ENCODE peak calls at places on chromosomes 1 and 21, in ten cellular contexts. One of them, this sample, is unnamed.

GRCh38 chr1:22452401-22452963 is 831 bp downstream of the ZBTB40 start:
- DNase-seq in CD8-positive, alpha-beta T cell: peak; percentile 23
- DNase-seq in iPS-NIHi11: no peak
- DNase-seq in ovary: peak; percentile 43
- DNase-seq in cardiac fibroblast: peak; percentile 61
- DNase-seq in activated T-cell treated with anti-CD3 and anti-CD28 coated beads, Interleukin-2, amount 50 U/mL, for 4 hours: no peak
- DNase-seq in non-pigmented ciliary epithelial cell: no peak
- DNase-seq in MV-4-11: peak; percentile 38
- DNase-seq in activated T-helper 1 cell treated with anti-CD3 and anti-CD28 coated beads, Interleukin-2, amount 50 U/mL, for 16 hours: no peak
- DNase-seq in neuronal stem cell: no peak
- DNase-seq in this sample: no peak

GRCh38 chr1:53704804-53705445 is 34.0 kb downstream of the GLIS1 start:
- DNase-seq in activated T-cell treated with anti-CD3 and anti-CD28 coated beads, Interleukin-2, amount 50 U/mL, for 4 hours: no peak
- DNase-seq in iPS-NIHi11: no peak
- DNase-seq in activated T-helper 1 cell treated with anti-CD3 and anti-CD28 coated beads, Interleukin-2, amount 50 U/mL, for 16 hours: no peak
- DNase-seq in ovary: no peak
- DNase-seq in CD8-positive, alpha-beta T cell: no peak
- DNase-seq in cardiac fibroblast: no peak
- DNase-seq in MV-4-11: no peak
- DNase-seq in neuronal stem cell: no peak
- DNase-seq in non-pigmented ciliary epithelial cell: no peak
- DNase-seq in this sample: no peak

GRCh38 chr21:35635261-35635660 is 425.1 kb downstream of the SETD4 start:
- DNase-seq in activated T-helper 1 cell treated with anti-CD3 and anti-CD28 coated beads, Interleukin-2, amount 50 U/mL, for 16 hours: no peak
- DNase-seq in ovary: no peak
- DNase-seq in iPS-NIHi11: no peak
- DNase-seq in neuronal stem cell: no peak
- DNase-seq in non-pigmented ciliary epithelial cell: no peak
- DNase-seq in activated T-cell treated with anti-CD3 and anti-CD28 coated beads, Interleukin-2, amount 50 U/mL, for 4 hours: no peak
- DNase-seq in MV-4-11: no peak
- DNase-seq in cardiac fibroblast: peak; percentile 97
- DNase-seq in CD8-positive, alpha-beta T cell: no peak
- DNase-seq in this sample: no peak

GRCh38 chr1:157073944-157074685 is 25.5 kb downstream of the ETV3L start:
- DNase-seq in non-pigmented ciliary epithelial cell: no peak
- DNase-seq in iPS-NIHi11: peak; percentile 69
- DNase-seq in activated T-cell treated with anti-CD3 and anti-CD28 coated beads, Interleukin-2, amount 50 U/mL, for 4 hours: no peak
- DNase-seq in activated T-helper 1 cell treated with anti-CD3 and anti-CD28 coated beads, Interleukin-2, amount 50 U/mL, for 16 hours: no peak
- DNase-seq in neuronal stem cell: peak; percentile 40
- DNase-seq in ovary: peak; percentile 71
- DNase-seq in CD8-positive, alpha-beta T cell: peak; percentile 18
- DNase-seq in MV-4-11: peak; percentile 36
- DNase-seq in cardiac fibroblast: peak; percentile 76
- DNase-seq in this sample: peak; percentile 71

GRCh38 chr1:216330262-216330661 is 93.0 kb downstream of the USH2A start:
- DNase-seq in activated T-cell treated with anti-CD3 and anti-CD28 coated beads, Interleukin-2, amount 50 U/mL, for 4 hours: no peak
- DNase-seq in MV-4-11: no peak
- DNase-seq in iPS-NIHi11: no peak
- DNase-seq in CD8-positive, alpha-beta T cell: no peak
- DNase-seq in non-pigmented ciliary epithelial cell: no peak
- DNase-seq in neuronal stem cell: no peak
- DNase-seq in activated T-helper 1 cell treated with anti-CD3 and anti-CD28 coated beads, Interleukin-2, amount 50 U/mL, for 16 hours: no peak
- DNase-seq in cardiac fibroblast: peak; percentile 20
- DNase-seq in ovary: no peak
- DNase-seq in this sample: no peak

GRCh38 chr1:27471476-27471875 is 18.5 kb downstream of the WASF2 start:
- DNase-seq in non-pigmented ciliary epithelial cell: no peak
- DNase-seq in neuronal stem cell: no peak
- DNase-seq in CD8-positive, alpha-beta T cell: no peak
- DNase-seq in activated T-helper 1 cell treated with anti-CD3 and anti-CD28 coated beads, Interleukin-2, amount 50 U/mL, for 16 hours: no peak
- DNase-seq in iPS-NIHi11: no peak
- DNase-seq in MV-4-11: peak; percentile 75
- DNase-seq in ovary: no peak
- DNase-seq in cardiac fibroblast: no peak
- DNase-seq in activated T-cell treated with anti-CD3 and anti-CD28 coated beads, Interleukin-2, amount 50 U/mL, for 4 hours: no peak
- DNase-seq in this sample: no peak

GRCh38 chr1:216346521-216346920 is 76.7 kb downstream of the USH2A start:
- DNase-seq in CD8-positive, alpha-beta T cell: no peak
- DNase-seq in non-pigmented ciliary epithelial cell: no peak
- DNase-seq in activated T-cell treated with anti-CD3 and anti-CD28 coated beads, Interleukin-2, amount 50 U/mL, for 4 hours: no peak
- DNase-seq in neuronal stem cell: no peak
- DNase-seq in iPS-NIHi11: no peak
- DNase-seq in activated T-helper 1 cell treated with anti-CD3 and anti-CD28 coated beads, Interleukin-2, amount 50 U/mL, for 16 hours: no peak
- DNase-seq in cardiac fibroblast: no peak
- DNase-seq in ovary: no peak
- DNase-seq in MV-4-11: no peak
- DNase-seq in this sample: no peak

GRCh38 chr1:58409826-58410225 is 136.7 kb downstream of the OMA1 start:
- DNase-seq in non-pigmented ciliary epithelial cell: no peak
- DNase-seq in ovary: no peak
- DNase-seq in MV-4-11: no peak
- DNase-seq in CD8-positive, alpha-beta T cell: no peak
- DNase-seq in activated T-cell treated with anti-CD3 and anti-CD28 coated beads, Interleukin-2, amount 50 U/mL, for 4 hours: no peak
- DNase-seq in activated T-helper 1 cell treated with anti-CD3 and anti-CD28 coated beads, Interleukin-2, amount 50 U/mL, for 16 hours: no peak
- DNase-seq in cardiac fibroblast: no peak
- DNase-seq in iPS-NIHi11: no peak
- DNase-seq in neuronal stem cell: peak; percentile 26
- DNase-seq in this sample: no peak

GRCh38 chr1:156490401-156491032 is 10.1 kb downstream of the MEF2D start:
- DNase-seq in non-pigmented ciliary epithelial cell: no peak
- DNase-seq in ovary: peak; percentile 53
- DNase-seq in activated T-cell treated with anti-CD3 and anti-CD28 coated beads, Interleukin-2, amount 50 U/mL, for 4 hours: no peak
- DNase-seq in CD8-positive, alpha-beta T cell: no peak
- DNase-seq in activated T-helper 1 cell treated with anti-CD3 and anti-CD28 coated beads, Interleukin-2, amount 50 U/mL, for 16 hours: no peak
- DNase-seq in cardiac fibroblast: no peak
- DNase-seq in iPS-NIHi11: peak; percentile 73
- DNase-seq in neuronal stem cell: no peak
- DNase-seq in MV-4-11: peak; percentile 51
- DNase-seq in this sample: no peak

GRCh38 chr1:6084781-6085495 is 39.2 kb downstream of the KCNAB2 start:
- DNase-seq in activated T-cell treated with anti-CD3 and anti-CD28 coated beads, Interleukin-2, amount 50 U/mL, for 4 hours: no peak
- DNase-seq in CD8-positive, alpha-beta T cell: no peak
- DNase-seq in MV-4-11: no peak
- DNase-seq in neuronal stem cell: no peak
- DNase-seq in non-pigmented ciliary epithelial cell: no peak
- DNase-seq in cardiac fibroblast: no peak
- DNase-seq in ovary: no peak
- DNase-seq in activated T-helper 1 cell treated with anti-CD3 and anti-CD28 coated beads, Interleukin-2, amount 50 U/mL, for 16 hours: no peak
- DNase-seq in iPS-NIHi11: no peak
- DNase-seq in this sample: no peak

GRCh38 chr1:244837597-244838258 is 2.3 kb downstream of the COX20 start:
- DNase-seq in iPS-NIHi11: no peak
- DNase-seq in CD8-positive, alpha-beta T cell: no peak
- DNase-seq in non-pigmented ciliary epithelial cell: no peak
- DNase-seq in neuronal stem cell: no peak
- DNase-seq in MV-4-11: peak; percentile 67
- DNase-seq in cardiac fibroblast: no peak
- DNase-seq in activated T-helper 1 cell treated with anti-CD3 and anti-CD28 coated beads, Interleukin-2, amount 50 U/mL, for 16 hours: no peak
- DNase-seq in activated T-cell treated with anti-CD3 and anti-CD28 coated beads, Interleukin-2, amount 50 U/mL, for 4 hours: no peak
- DNase-seq in ovary: no peak
- DNase-seq in this sample: no peak

GRCh38 chr1:53577141-53578100 is 118.2 kb downstream of the DMRTB1 start:
- DNase-seq in CD8-positive, alpha-beta T cell: no peak
- DNase-seq in non-pigmented ciliary epithelial cell: no peak
- DNase-seq in ovary: no peak
- DNase-seq in cardiac fibroblast: no peak
- DNase-seq in MV-4-11: no peak
- DNase-seq in activated T-cell treated with anti-CD3 and anti-CD28 coated beads, Interleukin-2, amount 50 U/mL, for 4 hours: no peak
- DNase-seq in iPS-NIHi11: no peak
- DNase-seq in activated T-helper 1 cell treated with anti-CD3 and anti-CD28 coated beads, Interleukin-2, amount 50 U/mL, for 16 hours: no peak
- DNase-seq in neuronal stem cell: no peak
- DNase-seq in this sample: no peak

GRCh38 chr1:23478896-23479790 is 4.8 kb downstream of the ASAP3 start:
- DNase-seq in ovary: peak; percentile 77
- DNase-seq in CD8-positive, alpha-beta T cell: no peak
- DNase-seq in non-pigmented ciliary epithelial cell: no peak
- DNase-seq in activated T-helper 1 cell treated with anti-CD3 and anti-CD28 coated beads, Interleukin-2, amount 50 U/mL, for 16 hours: no peak
- DNase-seq in MV-4-11: no peak
- DNase-seq in iPS-NIHi11: peak; percentile 61
- DNase-seq in cardiac fibroblast: peak; percentile 73
- DNase-seq in activated T-cell treated with anti-CD3 and anti-CD28 coated beads, Interleukin-2, amount 50 U/mL, for 4 hours: no peak
- DNase-seq in neuronal stem cell: no peak
- DNase-seq in this sample: no peak

GRCh38 chr1:81414417-81415087 is 386.2 kb upstream of the ADGRL2 start:
- DNase-seq in activated T-helper 1 cell treated with anti-CD3 and anti-CD28 coated beads, Interleukin-2, amount 50 U/mL, for 16 hours: no peak
- DNase-seq in iPS-NIHi11: peak; percentile 81
- DNase-seq in ovary: peak; percentile 84
- DNase-seq in cardiac fibroblast: peak; percentile 69
- DNase-seq in activated T-cell treated with anti-CD3 and anti-CD28 coated beads, Interleukin-2, amount 50 U/mL, for 4 hours: no peak
- DNase-seq in MV-4-11: peak; percentile 10
- DNase-seq in CD8-positive, alpha-beta T cell: no peak
- DNase-seq in non-pigmented ciliary epithelial cell: no peak
- DNase-seq in neuronal stem cell: peak; percentile 55
- DNase-seq in this sample: peak; percentile 52

GRCh38 chr1:220012259-220012658 is 34.0 kb downstream of the EPRS1 start:
- DNase-seq in cardiac fibroblast: peak; percentile 21
- DNase-seq in activated T-helper 1 cell treated with anti-CD3 and anti-CD28 coated beads, Interleukin-2, amount 50 U/mL, for 16 hours: no peak
- DNase-seq in non-pigmented ciliary epithelial cell: no peak
- DNase-seq in neuronal stem cell: no peak
- DNase-seq in activated T-cell treated with anti-CD3 and anti-CD28 coated beads, Interleukin-2, amount 50 U/mL, for 4 hours: no peak
- DNase-seq in ovary: no peak
- DNase-seq in iPS-NIHi11: no peak
- DNase-seq in MV-4-11: no peak
- DNase-seq in CD8-positive, alpha-beta T cell: no peak
- DNase-seq in this sample: no peak

GRCh38 chr1:239025223-239025622 is 361.1 kb upstream of the CHRM3 start:
- DNase-seq in iPS-NIHi11: no peak
- DNase-seq in ovary: no peak
- DNase-seq in MV-4-11: peak; percentile 84
- DNase-seq in cardiac fibroblast: no peak
- DNase-seq in activated T-helper 1 cell treated with anti-CD3 and anti-CD28 coated beads, Interleukin-2, amount 50 U/mL, for 16 hours: no peak
- DNase-seq in CD8-positive, alpha-beta T cell: no peak
- DNase-seq in non-pigmented ciliary epithelial cell: no peak
- DNase-seq in neuronal stem cell: no peak
- DNase-seq in activated T-cell treated with anti-CD3 and anti-CD28 coated beads, Interleukin-2, amount 50 U/mL, for 4 hours: no peak
- DNase-seq in this sample: no peak

GRCh38 chr1:163897401-163898169 is 575.8 kb downstream of the NUF2 start:
- DNase-seq in iPS-NIHi11: no peak
- DNase-seq in cardiac fibroblast: peak; percentile 90
- DNase-seq in activated T-helper 1 cell treated with anti-CD3 and anti-CD28 coated beads, Interleukin-2, amount 50 U/mL, for 16 hours: no peak
- DNase-seq in neuronal stem cell: no peak
- DNase-seq in CD8-positive, alpha-beta T cell: no peak
- DNase-seq in ovary: peak; percentile 19
- DNase-seq in MV-4-11: no peak
- DNase-seq in activated T-cell treated with anti-CD3 and anti-CD28 coated beads, Interleukin-2, amount 50 U/mL, for 4 hours: no peak
- DNase-seq in non-pigmented ciliary epithelial cell: peak; percentile 67
- DNase-seq in this sample: no peak